ENCODE peak calls at places on chromosomes 2 and 18, in ten cellular contexts. One of them, this sample, is unnamed.

GRCh38 chr2:11807156-11808015 is 61.0 kb downstream of the LPIN1 start:
- DNase-seq in putamen: no peak
- DNase-seq in ecto neural progenitor cell: no peak
- DNase-seq in endothelial cell: no peak
- DNase-seq in GM23338: no peak
- DNase-seq in ascending aorta: peak
- DNase-seq in head of caudate nucleus: peak
- DNase-seq in lower leg skin: no peak
- DNase-seq in H4: no peak
- DNase-seq in left ventricle myocardium superior: no peak
- DNase-seq in this sample: no peak

GRCh38 chr2:8692783-8693768 is 11.2 kb downstream of the ID2 start:
- DNase-seq in putamen: peak
- DNase-seq in ecto neural progenitor cell: peak
- DNase-seq in endothelial cell: peak
- DNase-seq in GM23338: peak
- DNase-seq in ascending aorta: no peak
- DNase-seq in head of caudate nucleus: peak
- DNase-seq in lower leg skin: no peak
- DNase-seq in H4: no peak
- DNase-seq in left ventricle myocardium superior: peak
- DNase-seq in this sample: peak

GRCh38 chr2:10956006-10956790 is 44.5 kb downstream of the KCNF1 start:
- DNase-seq in putamen: no peak
- DNase-seq in ecto neural progenitor cell: no peak
- DNase-seq in endothelial cell: no peak
- DNase-seq in GM23338: no peak
- DNase-seq in ascending aorta: no peak
- DNase-seq in head of caudate nucleus: no peak
- DNase-seq in lower leg skin: no peak
- DNase-seq in H4: no peak
- DNase-seq in left ventricle myocardium superior: no peak
- DNase-seq in this sample: no peak

GRCh38 chr2:129827251-129827894 is 152.1 kb upstream of the RAB6C start:
- DNase-seq in putamen: no peak
- DNase-seq in ecto neural progenitor cell: peak
- DNase-seq in endothelial cell: peak
- DNase-seq in GM23338: peak
- DNase-seq in ascending aorta: no peak
- DNase-seq in head of caudate nucleus: no peak
- DNase-seq in lower leg skin: no peak
- DNase-seq in H4: no peak
- DNase-seq in left ventricle myocardium superior: no peak
- DNase-seq in this sample: no peak

GRCh38 chr18:52451252-52451651 is 111.3 kb downstream of the DCC start:
- DNase-seq in putamen: no peak
- DNase-seq in ecto neural progenitor cell: no peak
- DNase-seq in endothelial cell: no peak
- DNase-seq in GM23338: no peak
- DNase-seq in ascending aorta: no peak
- DNase-seq in head of caudate nucleus: no peak
- DNase-seq in lower leg skin: no peak
- DNase-seq in H4: no peak
- DNase-seq in left ventricle myocardium superior: no peak
- DNase-seq in this sample: no peak

GRCh38 chr2:175687465-175687864 is 314.6 kb downstream of the LNPK start:
- DNase-seq in putamen: no peak
- DNase-seq in ecto neural progenitor cell: no peak
- DNase-seq in endothelial cell: no peak
- DNase-seq in GM23338: no peak
- DNase-seq in ascending aorta: no peak
- DNase-seq in head of caudate nucleus: no peak
- DNase-seq in lower leg skin: no peak
- DNase-seq in H4: no peak
- DNase-seq in left ventricle myocardium superior: no peak
- DNase-seq in this sample: no peak

GRCh38 chr2:207926133-207927076 is 98.9 kb downstream of the PLEKHM3 start:
- DNase-seq in putamen: peak
- DNase-seq in ecto neural progenitor cell: no peak
- DNase-seq in endothelial cell: no peak
- DNase-seq in GM23338: no peak
- DNase-seq in ascending aorta: peak
- DNase-seq in head of caudate nucleus: no peak
- DNase-seq in lower leg skin: no peak
- DNase-seq in H4: peak
- DNase-seq in left ventricle myocardium superior: peak
- DNase-seq in this sample: no peak

GRCh38 chr2:86274265-86274917 is 63.0 kb downstream of the REEP1 start:
- DNase-seq in putamen: no peak
- DNase-seq in ecto neural progenitor cell: no peak
- DNase-seq in endothelial cell: no peak
- DNase-seq in GM23338: no peak
- DNase-seq in ascending aorta: no peak
- DNase-seq in head of caudate nucleus: no peak
- DNase-seq in lower leg skin: peak
- DNase-seq in H4: peak
- DNase-seq in left ventricle myocardium superior: no peak
- DNase-seq in this sample: no peak

GRCh38 chr2:106030287-106031268 is 163.5 kb downstream of the UXS1 start:
- DNase-seq in putamen: peak
- DNase-seq in ecto neural progenitor cell: no peak
- DNase-seq in endothelial cell: no peak
- DNase-seq in GM23338: no peak
- DNase-seq in ascending aorta: peak
- DNase-seq in head of caudate nucleus: peak
- DNase-seq in lower leg skin: no peak
- DNase-seq in H4: peak
- DNase-seq in left ventricle myocardium superior: peak
- DNase-seq in this sample: peak

GRCh38 chr2:241774419-241775222 is 2.0 kb upstream of the GAL3ST2 start:
- DNase-seq in putamen: no peak
- DNase-seq in ecto neural progenitor cell: peak
- DNase-seq in endothelial cell: peak
- DNase-seq in GM23338: no peak
- DNase-seq in ascending aorta: peak
- DNase-seq in head of caudate nucleus: no peak
- DNase-seq in lower leg skin: peak
- DNase-seq in H4: peak
- DNase-seq in left ventricle myocardium superior: peak
- DNase-seq in this sample: no peak

GRCh38 chr2:40551081-40551480 is 99.2 kb upstream of the SLC8A1 start:
- DNase-seq in putamen: no peak
- DNase-seq in ecto neural progenitor cell: no peak
- DNase-seq in endothelial cell: no peak
- DNase-seq in GM23338: no peak
- DNase-seq in ascending aorta: no peak
- DNase-seq in head of caudate nucleus: no peak
- DNase-seq in lower leg skin: no peak
- DNase-seq in H4: no peak
- DNase-seq in left ventricle myocardium superior: no peak
- DNase-seq in this sample: no peak

GRCh38 chr2:8297376-8298213 is 384.3 kb upstream of the ID2 start:
- DNase-seq in putamen: peak
- DNase-seq in ecto neural progenitor cell: no peak
- DNase-seq in endothelial cell: no peak
- DNase-seq in GM23338: no peak
- DNase-seq in ascending aorta: no peak
- DNase-seq in head of caudate nucleus: peak
- DNase-seq in lower leg skin: no peak
- DNase-seq in H4: no peak
- DNase-seq in left ventricle myocardium superior: no peak
- DNase-seq in this sample: no peak

GRCh38 chr2:73822276-73822675 is 6.5 kb upstream of the STAMBP start:
- DNase-seq in putamen: no peak
- DNase-seq in ecto neural progenitor cell: no peak
- DNase-seq in endothelial cell: no peak
- DNase-seq in GM23338: no peak
- DNase-seq in ascending aorta: no peak
- DNase-seq in head of caudate nucleus: no peak
- DNase-seq in lower leg skin: no peak
- DNase-seq in H4: no peak
- DNase-seq in left ventricle myocardium superior: no peak
- DNase-seq in this sample: no peak

GRCh38 chr2:148303166-148303565 is 282.3 kb downstream of the MBD5 start:
- DNase-seq in putamen: no peak
- DNase-seq in ecto neural progenitor cell: peak
- DNase-seq in endothelial cell: no peak
- DNase-seq in GM23338: peak
- DNase-seq in ascending aorta: no peak
- DNase-seq in head of caudate nucleus: no peak
- DNase-seq in lower leg skin: no peak
- DNase-seq in H4: no peak
- DNase-seq in left ventricle myocardium superior: no peak
- DNase-seq in this sample: no peak

GRCh38 chr2:29610569-29610968 is 310.8 kb downstream of the ALK start:
- DNase-seq in putamen: no peak
- DNase-seq in ecto neural progenitor cell: no peak
- DNase-seq in endothelial cell: no peak
- DNase-seq in GM23338: no peak
- DNase-seq in ascending aorta: no peak
- DNase-seq in head of caudate nucleus: no peak
- DNase-seq in lower leg skin: no peak
- DNase-seq in H4: no peak
- DNase-seq in left ventricle myocardium superior: no peak
- DNase-seq in this sample: no peak

GRCh38 chr2:82120120-82120519 is 1815.6 kb upstream of the LRRTM1 start:
- DNase-seq in putamen: no peak
- DNase-seq in ecto neural progenitor cell: no peak
- DNase-seq in endothelial cell: no peak
- DNase-seq in GM23338: no peak
- DNase-seq in ascending aorta: no peak
- DNase-seq in head of caudate nucleus: no peak
- DNase-seq in lower leg skin: no peak
- DNase-seq in H4: no peak
- DNase-seq in left ventricle myocardium superior: no peak
- DNase-seq in this sample: no peak

GRCh38 chr2:149388120-149388816 is 57.9 kb downstream of the LYPD6 start:
- DNase-seq in putamen: no peak
- DNase-seq in ecto neural progenitor cell: no peak
- DNase-seq in endothelial cell: no peak
- DNase-seq in GM23338: peak
- DNase-seq in ascending aorta: no peak
- DNase-seq in head of caudate nucleus: no peak
- DNase-seq in lower leg skin: no peak
- DNase-seq in H4: no peak
- DNase-seq in left ventricle myocardium superior: no peak
- DNase-seq in this sample: no peak

GRCh38 chr18:75977069-75977468 is 518.0 kb downstream of the ZNF516 start:
- DNase-seq in putamen: no peak
- DNase-seq in ecto neural progenitor cell: no peak
- DNase-seq in endothelial cell: no peak
- DNase-seq in GM23338: no peak
- DNase-seq in ascending aorta: no peak
- DNase-seq in head of caudate nucleus: no peak
- DNase-seq in lower leg skin: no peak
- DNase-seq in H4: no peak
- DNase-seq in left ventricle myocardium superior: no peak
- DNase-seq in this sample: no peak

GRCh38 chr2:168024459-168024858 is 222.9 kb downstream of the STK39 start:
- DNase-seq in putamen: no peak
- DNase-seq in ecto neural progenitor cell: no peak
- DNase-seq in endothelial cell: no peak
- DNase-seq in GM23338: no peak
- DNase-seq in ascending aorta: no peak
- DNase-seq in head of caudate nucleus: no peak
- DNase-seq in lower leg skin: no peak
- DNase-seq in H4: no peak
- DNase-seq in left ventricle myocardium superior: no peak
- DNase-seq in this sample: no peak

GRCh38 chr2:60476206-60476946 is 77.1 kb downstream of the BCL11A start:
- DNase-seq in putamen: no peak
- DNase-seq in ecto neural progenitor cell: no peak
- DNase-seq in endothelial cell: no peak
- DNase-seq in GM23338: peak
- DNase-seq in ascending aorta: no peak
- DNase-seq in head of caudate nucleus: no peak
- DNase-seq in lower leg skin: no peak
- DNase-seq in H4: no peak
- DNase-seq in left ventricle myocardium superior: peak
- DNase-seq in this sample: no peak

GRCh38 chr2:20378891-20379519 is 28.4 kb upstream of the PUM2 start:
- DNase-seq in putamen: peak
- DNase-seq in ecto neural progenitor cell: peak
- DNase-seq in endothelial cell: peak
- DNase-seq in GM23338: peak
- DNase-seq in ascending aorta: peak
- DNase-seq in head of caudate nucleus: peak
- DNase-seq in lower leg skin: peak
- DNase-seq in H4: peak
- DNase-seq in left ventricle myocardium superior: peak
- DNase-seq in this sample: peak

GRCh38 chr18:7958081-7958896 is 391.2 kb downstream of the PTPRM start:
- DNase-seq in putamen: no peak
- DNase-seq in ecto neural progenitor cell: no peak
- DNase-seq in endothelial cell: no peak
- DNase-seq in GM23338: no peak
- DNase-seq in ascending aorta: no peak
- DNase-seq in head of caudate nucleus: no peak
- DNase-seq in lower leg skin: no peak
- DNase-seq in H4: no peak
- DNase-seq in left ventricle myocardium superior: no peak
- DNase-seq in this sample: no peak

GRCh38 chr2:237662671-237663093 is 35.3 kb downstream of the LRRFIP1 start:
- DNase-seq in putamen: no peak
- DNase-seq in ecto neural progenitor cell: peak
- DNase-seq in endothelial cell: peak
- DNase-seq in GM23338: peak
- DNase-seq in ascending aorta: peak
- DNase-seq in head of caudate nucleus: peak
- DNase-seq in lower leg skin: peak
- DNase-seq in H4: peak
- DNase-seq in left ventricle myocardium superior: peak
- DNase-seq in this sample: peak

GRCh38 chr18:78659748-78660147 is 319.9 kb upstream of the SALL3 start:
- DNase-seq in putamen: no peak
- DNase-seq in ecto neural progenitor cell: peak
- DNase-seq in endothelial cell: no peak
- DNase-seq in GM23338: peak
- DNase-seq in ascending aorta: no peak
- DNase-seq in head of caudate nucleus: peak
- DNase-seq in lower leg skin: no peak
- DNase-seq in H4: no peak
- DNase-seq in left ventricle myocardium superior: peak
- DNase-seq in this sample: no peak

GRCh38 chr18:69947361-69948106 is at the start of gene CD226:
- DNase-seq in putamen: no peak
- DNase-seq in ecto neural progenitor cell: no peak
- DNase-seq in endothelial cell: no peak
- DNase-seq in GM23338: no peak
- DNase-seq in ascending aorta: no peak
- DNase-seq in head of caudate nucleus: peak
- DNase-seq in lower leg skin: no peak
- DNase-seq in H4: no peak
- DNase-seq in left ventricle myocardium superior: no peak
- DNase-seq in this sample: no peak

GRCh38 chr2:158456309-158457066 is at the start of the genes CCDC148 and PKP4:
- DNase-seq in putamen: peak
- DNase-seq in ecto neural progenitor cell: peak
- DNase-seq in endothelial cell: peak
- DNase-seq in GM23338: peak
- DNase-seq in ascending aorta: peak
- DNase-seq in head of caudate nucleus: peak
- DNase-seq in lower leg skin: peak
- DNase-seq in H4: peak
- DNase-seq in left ventricle myocardium superior: peak
- DNase-seq in this sample: peak

GRCh38 chr2:110115291-110116032 is at the start of gene MALL:
- DNase-seq in putamen: no peak
- DNase-seq in ecto neural progenitor cell: peak
- DNase-seq in endothelial cell: peak
- DNase-seq in GM23338: peak
- DNase-seq in ascending aorta: no peak
- DNase-seq in head of caudate nucleus: no peak
- DNase-seq in lower leg skin: peak
- DNase-seq in H4: no peak
- DNase-seq in left ventricle myocardium superior: peak
- DNase-seq in this sample: no peak

GRCh38 chr2:231228223-231228622 is 29.8 kb downstream of the ARMC9 start:
- DNase-seq in putamen: no peak
- DNase-seq in ecto neural progenitor cell: peak
- DNase-seq in endothelial cell: no peak
- DNase-seq in GM23338: no peak
- DNase-seq in ascending aorta: no peak
- DNase-seq in head of caudate nucleus: no peak
- DNase-seq in lower leg skin: no peak
- DNase-seq in H4: no peak
- DNase-seq in left ventricle myocardium superior: no peak
- DNase-seq in this sample: no peak

This sample was measured in midbrain.